ENCODE peak calls at places on chromosomes 5 and 9, in nine cellular contexts. M, U, S, Z, B, Y, G, I and F are unnamed samples.

GRCh38 chr9:114880276-114880891 is 50.0 kb downstream of the TNFSF8 start:
- DNase-seq in M (no peak), U (no peak), S (no peak), Z (no peak), B (no peak), Y (no peak), G (peak), I (peak), F (no peak)

GRCh38 chr9:112145886-112146285 is 29.2 kb downstream of the SUSD1 start:
- DNase-seq in M (no peak), U (no peak), S (peak), Z (no peak), B (no peak), Y (no peak), G (peak), I (no peak), F (no peak)

GRCh38 chr9:14058078-14058688 is 255.8 kb downstream of the NFIB start:
- DNase-seq in M (no peak), U (no peak), S (no peak), Z (no peak), B (no peak), Y (no peak), G (no peak), I (no peak), F (no peak)

GRCh38 chr9:97615439-97616072 is 17.6 kb downstream of the TSTD2 start:
- DNase-seq in M (peak), U (peak), S (peak), Z (peak), B (peak), Y (peak), G (peak), I (peak), F (peak)

GRCh38 chr5:135271533-135272310 is 127.3 kb downstream of the MACROH2A1 start:
- DNase-seq in M (no peak), U (no peak), S (no peak), Z (peak), B (peak), Y (no peak), G (peak), I (peak), F (no peak)

GRCh38 chr9:96015876-96016686 is 140.6 kb downstream of the ERCC6L2 start:
- DNase-seq in M (no peak), U (no peak), S (no peak), Z (no peak), B (no peak), Y (peak), G (peak), I (no peak), F (no peak)

GRCh38 chr5:57243286-57244137 is 69.7 kb downstream of the GPBP1 start:
- DNase-seq in M (no peak), U (no peak), S (no peak), Z (no peak), B (no peak), Y (no peak), G (no peak), I (no peak), F (no peak)

GRCh38 chr9:129141066-129142041 is 30.1 kb downstream of the PTPA start:
- DNase-seq in M (peak), U (no peak), S (no peak), Z (peak), B (peak), Y (peak), G (peak), I (peak), F (no peak)

GRCh38 chr9:8251566-8251965 is 452.0 kb upstream of the DMAC1 start:
- DNase-seq in M (no peak), U (no peak), S (no peak), Z (no peak), B (no peak), Y (no peak), G (no peak), I (no peak), F (no peak)

GRCh38 chr5:178389796-178390195 is 157.2 kb upstream of the PHYKPL start:
- DNase-seq in M (no peak), U (no peak), S (no peak), Z (no peak), B (no peak), Y (no peak), G (no peak), I (no peak), F (no peak)

GRCh38 chr5:178703015-178703414 is 27.4 kb downstream of the ZNF354A start:
- DNase-seq in M (no peak), U (no peak), S (no peak), Z (no peak), B (no peak), Y (no peak), G (no peak), I (no peak), F (no peak)

GRCh38 chr5:176846335-176847140 is 36.2 kb downstream of the UNC5A start:
- DNase-seq in M (no peak), U (no peak), S (no peak), Z (no peak), B (no peak), Y (peak), G (no peak), I (no peak), F (no peak)

GRCh38 chr5:95850391-95850894 is 27.9 kb upstream of the GLRX start:
- DNase-seq in M (no peak), U (no peak), S (no peak), Z (no peak), B (no peak), Y (no peak), G (no peak), I (peak), F (no peak)

GRCh38 chr9:112848316-112849151 is 42.1 kb downstream of the SLC46A2 start:
- DNase-seq in M (no peak), U (no peak), S (no peak), Z (no peak), B (no peak), Y (no peak), G (no peak), I (no peak), F (no peak)

GRCh38 chr5:14547660-14548059 is 33.9 kb upstream of the OTULINL start:
- DNase-seq in M (no peak), U (no peak), S (no peak), Z (no peak), B (no peak), Y (no peak), G (no peak), I (no peak), F (no peak)

GRCh38 chr5:113487411-113487778 is 858 bp downstream of the MCC start:
- DNase-seq in M (peak), U (no peak), S (no peak), Z (no peak), B (no peak), Y (peak), G (peak), I (peak), F (no peak)